ENCODE peak calls at places on chromosomes 1 and 21, in eight cellular contexts. L is mammary epithelial cell, Z is cardiac fibroblast, J is IMR-90, G is lower leg skin, Q is GM12865, T is lung, W is RWPE1. S is an unnamed sample.

GRCh38 chr1:9481048-9481447 is 58.2 kb upstream of the SLC25A33 start:
- DNase-seq in L (peak; percentile 27), Z (no peak), J (no peak), G (no peak), Q (no peak), T (no peak), W (no peak), S (no peak)

GRCh38 chr1:53430779-53431178 is 28.4 kb upstream of the DMRTB1 start:
- DNase-seq in L (no peak), Z (no peak), J (no peak), G (no peak), Q (no peak), T (no peak), W (no peak), S (no peak)

GRCh38 chr1:113091988-113092602 is 19.1 kb downstream of the LRIG2 start:
- DNase-seq in L (no peak), Z (no peak), J (peak; percentile 30), G (no peak), Q (no peak), T (no peak), W (no peak), S (no peak)

GRCh38 chr1:109495738-109496137 is 1.8 kb downstream of the CYB561D1 start:
- DNase-seq in L (no peak), Z (no peak), J (no peak), G (no peak), Q (no peak), T (no peak), W (no peak), S (no peak)

GRCh38 chr1:53508991-53509663 is 49.9 kb downstream of the DMRTB1 start:
- DNase-seq in L (no peak), Z (no peak), J (peak; percentile 56), G (peak; percentile 49), Q (no peak), T (no peak), W (no peak), S (no peak)

GRCh38 chr1:211469938-211470529 is 21.9 kb downstream of the RD3 start:
- DNase-seq in L (peak; percentile 60), Z (peak; percentile 75), J (peak; percentile 64), G (peak; percentile 52), Q (peak; percentile 66), T (peak; percentile 81), W (peak; percentile 63), S (peak; percentile 47)

GRCh38 chr1:82562448-82562847 is 761.7 kb downstream of the ADGRL2 start:
- DNase-seq in L (no peak), Z (no peak), J (no peak), G (no peak), Q (no peak), T (no peak), W (no peak), S (no peak)

GRCh38 chr1:154167461-154167860 is 12.6 kb upstream of the NUP210L start:
- DNase-seq in L (no peak), Z (no peak), J (no peak), G (no peak), Q (no peak), T (no peak), W (no peak), S (no peak)

GRCh38 chr1:217522280-217522679 is 108.6 kb downstream of the GPATCH2 start:
- DNase-seq in L (no peak), Z (no peak), J (no peak), G (no peak), Q (no peak), T (no peak), W (no peak), S (no peak)
- TF ChIP-seq CTCF in L (no peak), Z (no peak), J (no peak), G (no peak), Q (no peak), T (no peak), W (no peak), S (no peak)

GRCh38 chr1:152227310-152227928 is 3.4 kb upstream of the HRNR start:
- DNase-seq in L (peak; percentile 42), Z (peak; percentile 49), J (peak; percentile 2), G (no peak), Q (no peak), T (no peak), W (peak; percentile 46), S (no peak)
- TF ChIP-seq CTCF in L (peak; percentile 41), Z (peak; percentile 14), J (no peak), G (no peak), Q (no peak), T (no peak), W (peak; percentile 53), S (no peak)

DNA sequence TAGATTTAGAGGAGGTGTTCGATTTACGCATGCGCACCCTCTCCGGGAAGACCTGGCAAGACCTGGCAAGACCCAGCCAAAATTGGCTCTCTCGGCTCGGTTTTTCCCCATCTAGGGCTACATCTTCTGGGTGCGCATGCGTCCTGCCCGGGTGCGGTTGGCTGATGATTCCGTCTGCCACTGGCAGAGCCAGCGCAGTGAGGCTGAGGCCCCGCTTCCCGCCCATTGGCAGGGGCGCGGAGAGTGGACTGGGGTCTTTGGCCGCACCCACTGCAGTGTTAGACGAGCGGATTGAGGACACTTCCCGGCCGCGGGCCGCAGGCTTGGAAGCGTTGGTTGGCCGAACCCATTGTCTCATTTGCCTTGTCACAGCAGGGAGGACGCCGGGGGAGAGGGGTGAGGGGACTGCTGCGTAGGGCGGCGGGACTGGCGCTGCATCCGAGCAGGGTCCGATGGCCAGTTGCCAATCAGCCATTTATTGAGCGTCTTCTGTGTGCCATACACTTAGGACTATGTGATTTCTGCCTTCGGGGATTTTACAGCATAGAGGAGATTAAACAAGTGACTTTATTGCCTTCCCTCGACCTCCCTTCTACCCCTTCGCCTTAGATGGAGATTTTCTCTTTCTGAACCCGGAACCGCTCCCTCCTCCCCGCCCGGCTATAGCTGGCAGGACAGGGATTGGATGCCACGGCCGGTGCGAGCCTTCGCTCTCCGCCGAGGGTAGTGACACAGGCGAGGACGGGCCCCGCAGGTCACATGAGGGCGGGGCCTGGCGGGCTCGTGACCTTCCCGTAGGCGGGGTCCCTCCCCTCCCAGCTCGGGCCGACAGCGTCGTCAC is 43.7 kb downstream of the MEF2D start:
- DNase-seq in L (peak; percentile 97), Z (peak; percentile 99), J (peak; percentile 97), G (peak; percentile 99), Q (peak; percentile 99), T (peak; percentile 98), W (peak; percentile 100), S (peak; percentile 96)
- TF ChIP-seq CTCF in L (no peak), Z (no peak), J (no peak), G (no peak), Q (no peak), T (no peak), W (peak; percentile 35), S (no peak)

GRCh38 chr1:155596864-155597263 is 13.2 kb upstream of the MSTO1 start:
- DNase-seq in L (no peak), Z (no peak), J (no peak), G (no peak), Q (no peak), T (no peak), W (no peak), S (no peak)

GRCh38 chr1:155591770-155592169 is 18.2 kb upstream of the MSTO1 start:
- DNase-seq in L (peak; percentile 33), Z (peak; percentile 83), J (peak; percentile 68), G (no peak), Q (peak; percentile 65), T (no peak), W (peak; percentile 32), S (peak; percentile 58)
- TF ChIP-seq CTCF in L (peak; percentile 50), Z (peak; percentile 37), J (peak; percentile 60), G (no peak), Q (peak; percentile 44), T (peak; percentile 49), W (peak; percentile 37), S (peak; percentile 58)

DNA sequence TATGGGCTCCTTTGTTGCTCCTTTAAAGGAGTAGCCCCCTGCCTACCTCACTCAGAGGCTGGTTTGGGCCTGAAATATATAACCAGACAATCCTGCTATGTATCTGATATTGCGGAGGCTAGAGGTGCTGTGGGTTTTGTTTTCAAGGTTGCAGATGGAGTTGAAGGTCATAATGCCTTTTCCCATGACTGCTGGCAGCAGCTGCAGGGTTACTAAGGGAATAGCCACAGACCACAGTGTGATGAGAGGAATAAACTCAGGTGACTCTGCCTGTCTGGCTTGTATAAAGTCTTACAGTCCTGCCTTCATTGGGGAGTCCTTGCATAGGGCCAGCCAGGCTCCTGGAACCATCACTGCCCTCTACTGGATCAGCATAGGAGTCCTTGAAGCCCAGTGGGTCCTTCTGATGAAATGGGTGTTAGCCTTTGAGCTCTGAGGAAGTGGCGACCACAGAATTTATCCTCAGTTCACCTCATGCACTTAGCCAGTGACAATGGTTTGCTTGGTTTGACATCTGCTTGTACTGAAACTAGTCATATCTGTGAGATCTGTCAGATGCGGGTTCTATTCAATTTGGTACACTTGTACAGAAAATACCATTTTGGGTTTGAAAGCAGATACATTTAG is 174.4 kb upstream of the HMCN1 start:
- DNase-seq in L (peak; percentile 65), Z (peak; percentile 73), J (peak; percentile 46), G (peak; percentile 37), Q (peak; percentile 92), T (peak; percentile 37), W (peak; percentile 26), S (peak; percentile 64)
- TF ChIP-seq CTCF in L (peak; percentile 74), Z (peak; percentile 71), J (peak; percentile 44), G (no peak), Q (peak; percentile 58), T (peak; percentile 7), W (no peak), S (peak; percentile 64)

GRCh38 chr21:31347435-31348032 is 3.5 kb upstream of the TIAM1 start:
- DNase-seq in L (no peak), Z (peak; percentile 61), J (peak; percentile 50), G (no peak), Q (no peak), T (no peak), W (peak; percentile 51), S (no peak)
- TF ChIP-seq CTCF in L (peak; percentile 57), Z (peak; percentile 46), J (peak; percentile 51), G (no peak), Q (no peak), T (peak; percentile 11), W (peak; percentile 78), S (no peak)

GRCh38 chr21:17045214-17045835 is 467.5 kb upstream of the CXADR start:
- DNase-seq in L (peak; percentile 6), Z (peak; percentile 56), J (peak; percentile 15), G (no peak), Q (peak; percentile 0), T (no peak), W (no peak), S (no peak)
- TF ChIP-seq CTCF in L (peak; percentile 36), Z (peak; percentile 43), J (peak; percentile 47), G (no peak), Q (no peak), T (no peak), W (peak; percentile 34), S (peak; percentile 16)

GRCh38 chr1:40362699-40363098 is 10.8 kb upstream of the SMAP2 start:
- DNase-seq in L (no peak), Z (peak; percentile 55), J (peak; percentile 69), G (no peak), Q (no peak), T (no peak), W (no peak), S (no peak)
- TF ChIP-seq CTCF in L (no peak), Z (no peak), J (no peak), G (no peak), Q (no peak), T (no peak), W (no peak), S (no peak)

GRCh38 chr1:14817223-14818170 is 219.0 kb downstream of the KAZN start:
- DNase-seq in L (no peak), Z (no peak), J (no peak), G (no peak), Q (no peak), T (no peak), W (no peak), S (no peak)
- TF ChIP-seq CTCF in L (no peak), Z (no peak), J (no peak), G (no peak), Q (no peak), T (no peak), W (no peak), S (no peak)

S was measured in GM13977.